ENCODE peak calls at places on chromosomes 3 and 15, in six cellular contexts. One of them, this sample, is unnamed.

GRCh38 chr3:190718691-190719090 is 143.8 kb downstream of the GMNC start:
- DNase-seq in mesenchymal stem cell: peak; percentile 34
- DNase-seq in aorta: no peak
- DNase-seq in RWPE1: peak; percentile 48
- DNase-seq in effector memory CD4-positive, alpha-beta T cell: no peak
- DNase-seq in naive thymus-derived CD4-positive, alpha-beta T cell: no peak
- DNase-seq in this sample: no peak

GRCh38 chr3:156483961-156484787 is 70.7 kb downstream of the SSR3 start:
- DNase-seq in RWPE1: peak; percentile 12
- DNase-seq in naive thymus-derived CD4-positive, alpha-beta T cell: peak; percentile 64
- DNase-seq in aorta: no peak
- DNase-seq in effector memory CD4-positive, alpha-beta T cell: peak; percentile 17
- DNase-seq in mesenchymal stem cell: peak; percentile 81
- DNase-seq in this sample: peak; percentile 64

GRCh38 chr3:197541756-197542539 is 13.8 kb downstream of the BDH1 start:
- DNase-seq in naive thymus-derived CD4-positive, alpha-beta T cell: no peak
- DNase-seq in aorta: no peak
- DNase-seq in effector memory CD4-positive, alpha-beta T cell: no peak
- DNase-seq in RWPE1: peak; percentile 28
- DNase-seq in mesenchymal stem cell: peak; percentile 75
- DNase-seq in this sample: no peak

GRCh38 chr3:131702156-131702555 is 199.4 kb upstream of the MRPL3 start:
- DNase-seq in naive thymus-derived CD4-positive, alpha-beta T cell: no peak
- DNase-seq in effector memory CD4-positive, alpha-beta T cell: no peak
- DNase-seq in RWPE1: no peak
- DNase-seq in aorta: no peak
- DNase-seq in mesenchymal stem cell: no peak
- DNase-seq in this sample: no peak

GRCh38 chr3:136545664-136546266 is 206.4 kb downstream of the STAG1 start:
- DNase-seq in effector memory CD4-positive, alpha-beta T cell: no peak
- DNase-seq in mesenchymal stem cell: peak; percentile 16
- DNase-seq in naive thymus-derived CD4-positive, alpha-beta T cell: no peak
- DNase-seq in RWPE1: no peak
- DNase-seq in aorta: no peak
- DNase-seq in this sample: no peak

GRCh38 chr3:11907667-11908660 is 61.3 kb upstream of the TAMM41 start:
- DNase-seq in naive thymus-derived CD4-positive, alpha-beta T cell: no peak
- DNase-seq in effector memory CD4-positive, alpha-beta T cell: no peak
- DNase-seq in aorta: peak; percentile 44
- DNase-seq in RWPE1: no peak
- DNase-seq in mesenchymal stem cell: no peak
- DNase-seq in this sample: no peak

GRCh38 chr3:134258761-134259347 is 8.2 kb upstream of the RYK start:
- DNase-seq in aorta: no peak
- DNase-seq in mesenchymal stem cell: no peak
- DNase-seq in effector memory CD4-positive, alpha-beta T cell: no peak
- DNase-seq in naive thymus-derived CD4-positive, alpha-beta T cell: no peak
- DNase-seq in RWPE1: no peak
- DNase-seq in this sample: peak; percentile 31

GRCh38 chr3:128067481-128067880 is 15.2 kb downstream of the SEC61A1 start:
- DNase-seq in effector memory CD4-positive, alpha-beta T cell: no peak
- DNase-seq in mesenchymal stem cell: no peak
- DNase-seq in RWPE1: no peak
- DNase-seq in aorta: no peak
- DNase-seq in naive thymus-derived CD4-positive, alpha-beta T cell: no peak
- DNase-seq in this sample: no peak

GRCh38 chr3:155252535-155252934 is 40.9 kb downstream of the STRIT1 start:
- DNase-seq in mesenchymal stem cell: no peak
- DNase-seq in RWPE1: no peak
- DNase-seq in aorta: no peak
- DNase-seq in naive thymus-derived CD4-positive, alpha-beta T cell: no peak
- DNase-seq in effector memory CD4-positive, alpha-beta T cell: no peak
- DNase-seq in this sample: peak; percentile 22

GRCh38 chr3:126572343-126572742 is 13.6 kb upstream of the C3orf22 start:
- DNase-seq in aorta: no peak
- DNase-seq in mesenchymal stem cell: no peak
- DNase-seq in RWPE1: no peak
- DNase-seq in effector memory CD4-positive, alpha-beta T cell: no peak
- DNase-seq in naive thymus-derived CD4-positive, alpha-beta T cell: no peak
- DNase-seq in this sample: no peak

GRCh38 chr3:40920041-40920440 is 279.3 kb upstream of the CTNNB1 start:
- DNase-seq in effector memory CD4-positive, alpha-beta T cell: no peak
- DNase-seq in mesenchymal stem cell: peak; percentile 13
- DNase-seq in aorta: no peak
- DNase-seq in RWPE1: peak; percentile 31
- DNase-seq in naive thymus-derived CD4-positive, alpha-beta T cell: no peak
- DNase-seq in this sample: peak; percentile 29

GRCh38 chr3:146250449-146251382 is at the start of gene PLSCR4:
- DNase-seq in aorta: peak; percentile 94
- DNase-seq in effector memory CD4-positive, alpha-beta T cell: no peak
- DNase-seq in mesenchymal stem cell: peak; percentile 65
- DNase-seq in naive thymus-derived CD4-positive, alpha-beta T cell: no peak
- DNase-seq in RWPE1: peak; percentile 36
- DNase-seq in this sample: no peak

GRCh38 chr3:184332370-184333090 is 4.9 kb upstream of the FAM131A start:
- DNase-seq in mesenchymal stem cell: peak; percentile 89
- DNase-seq in effector memory CD4-positive, alpha-beta T cell: no peak
- DNase-seq in aorta: peak; percentile 65
- DNase-seq in naive thymus-derived CD4-positive, alpha-beta T cell: no peak
- DNase-seq in RWPE1: peak; percentile 85
- DNase-seq in this sample: peak; percentile 80

GRCh38 chr3:67863869-67864268 is 209.5 kb upstream of the SUCLG2 start:
- DNase-seq in RWPE1: no peak
- DNase-seq in mesenchymal stem cell: peak; percentile 18
- DNase-seq in naive thymus-derived CD4-positive, alpha-beta T cell: no peak
- DNase-seq in effector memory CD4-positive, alpha-beta T cell: no peak
- DNase-seq in aorta: no peak
- DNase-seq in this sample: no peak

GRCh38 chr15:33034588-33034987 is 159.9 kb downstream of the FMN1 start:
- DNase-seq in RWPE1: no peak
- DNase-seq in aorta: no peak
- DNase-seq in mesenchymal stem cell: no peak
- DNase-seq in naive thymus-derived CD4-positive, alpha-beta T cell: no peak
- DNase-seq in effector memory CD4-positive, alpha-beta T cell: no peak
- DNase-seq in this sample: no peak

GRCh38 chr15:50256188-50257041 is 9.1 kb downstream of the HDC start:
- DNase-seq in aorta: no peak
- DNase-seq in naive thymus-derived CD4-positive, alpha-beta T cell: no peak
- DNase-seq in effector memory CD4-positive, alpha-beta T cell: no peak
- DNase-seq in mesenchymal stem cell: peak; percentile 65
- DNase-seq in RWPE1: no peak
- DNase-seq in this sample: peak; percentile 40

GRCh38 chr3:138399766-138400165 is 34.6 kb upstream of the ESYT3 start:
- DNase-seq in effector memory CD4-positive, alpha-beta T cell: no peak
- DNase-seq in naive thymus-derived CD4-positive, alpha-beta T cell: no peak
- DNase-seq in RWPE1: no peak
- DNase-seq in mesenchymal stem cell: no peak
- DNase-seq in aorta: no peak
- DNase-seq in this sample: no peak

GRCh38 chr3:194439915-194440550 is 41.0 kb upstream of the GP5 start:
- DNase-seq in mesenchymal stem cell: no peak
- DNase-seq in RWPE1: no peak
- DNase-seq in effector memory CD4-positive, alpha-beta T cell: no peak
- DNase-seq in aorta: no peak
- DNase-seq in naive thymus-derived CD4-positive, alpha-beta T cell: no peak
- DNase-seq in this sample: no peak

GRCh38 chr15:85897818-85898717 is 103.3 kb upstream of the KLHL25 start:
- DNase-seq in aorta: no peak
- DNase-seq in mesenchymal stem cell: no peak
- DNase-seq in effector memory CD4-positive, alpha-beta T cell: no peak
- DNase-seq in naive thymus-derived CD4-positive, alpha-beta T cell: no peak
- DNase-seq in RWPE1: no peak
- DNase-seq in this sample: no peak

GRCh38 chr15:65303687-65304392 is 637 bp upstream of the RNU5B-1 start:
- DNase-seq in RWPE1: peak; percentile 52
- DNase-seq in effector memory CD4-positive, alpha-beta T cell: no peak
- DNase-seq in mesenchymal stem cell: peak; percentile 61
- DNase-seq in aorta: peak; percentile 80
- DNase-seq in naive thymus-derived CD4-positive, alpha-beta T cell: no peak
- DNase-seq in this sample: no peak

GRCh38 chr3:134260984-134261383 is 10.3 kb upstream of the RYK start:
- DNase-seq in naive thymus-derived CD4-positive, alpha-beta T cell: no peak
- DNase-seq in RWPE1: no peak
- DNase-seq in effector memory CD4-positive, alpha-beta T cell: no peak
- DNase-seq in mesenchymal stem cell: no peak
- DNase-seq in aorta: no peak
- DNase-seq in this sample: no peak

GRCh38 chr3:164144824-164145223 is 933.5 kb downstream of the SI start:
- DNase-seq in mesenchymal stem cell: no peak
- DNase-seq in naive thymus-derived CD4-positive, alpha-beta T cell: no peak
- DNase-seq in RWPE1: no peak
- DNase-seq in effector memory CD4-positive, alpha-beta T cell: no peak
- DNase-seq in aorta: no peak
- DNase-seq in this sample: no peak
- H3K27ac ChIP-seq in mesenchymal stem cell: no peak overlapping the region
- H3K27ac ChIP-seq in naive thymus-derived CD4-positive, alpha-beta T cell: no peak overlapping the region
- H3K27ac ChIP-seq in RWPE1: no peak overlapping the region
- H3K27ac ChIP-seq in effector memory CD4-positive, alpha-beta T cell: no peak overlapping the region
- H3K27ac ChIP-seq in aorta: no peak overlapping the region
- H3K27ac ChIP-seq in this sample: no peak overlapping the region

GRCh38 chr3:114417682-114418081 is 123.9 kb downstream of the TIGIT start:
- DNase-seq in effector memory CD4-positive, alpha-beta T cell: no peak
- DNase-seq in naive thymus-derived CD4-positive, alpha-beta T cell: no peak
- DNase-seq in aorta: no peak
- DNase-seq in RWPE1: no peak
- DNase-seq in mesenchymal stem cell: no peak
- DNase-seq in this sample: no peak

GRCh38 chr3:114418107-114418506 is 124.3 kb downstream of the TIGIT start:
- DNase-seq in RWPE1: no peak
- DNase-seq in mesenchymal stem cell: no peak
- DNase-seq in effector memory CD4-positive, alpha-beta T cell: no peak
- DNase-seq in naive thymus-derived CD4-positive, alpha-beta T cell: no peak
- DNase-seq in aorta: no peak
- DNase-seq in this sample: no peak

GRCh38 chr3:114417265-114417664 is 123.4 kb downstream of the TIGIT start:
- DNase-seq in effector memory CD4-positive, alpha-beta T cell: no peak
- DNase-seq in aorta: no peak
- DNase-seq in naive thymus-derived CD4-positive, alpha-beta T cell: no peak
- DNase-seq in RWPE1: no peak
- DNase-seq in mesenchymal stem cell: no peak
- DNase-seq in this sample: no peak

GRCh38 chr3:114420072-114420471 is 126.2 kb downstream of the TIGIT start:
- DNase-seq in RWPE1: no peak
- DNase-seq in naive thymus-derived CD4-positive, alpha-beta T cell: no peak
- DNase-seq in aorta: no peak
- DNase-seq in effector memory CD4-positive, alpha-beta T cell: no peak
- DNase-seq in mesenchymal stem cell: no peak
- DNase-seq in this sample: no peak

DNA sequence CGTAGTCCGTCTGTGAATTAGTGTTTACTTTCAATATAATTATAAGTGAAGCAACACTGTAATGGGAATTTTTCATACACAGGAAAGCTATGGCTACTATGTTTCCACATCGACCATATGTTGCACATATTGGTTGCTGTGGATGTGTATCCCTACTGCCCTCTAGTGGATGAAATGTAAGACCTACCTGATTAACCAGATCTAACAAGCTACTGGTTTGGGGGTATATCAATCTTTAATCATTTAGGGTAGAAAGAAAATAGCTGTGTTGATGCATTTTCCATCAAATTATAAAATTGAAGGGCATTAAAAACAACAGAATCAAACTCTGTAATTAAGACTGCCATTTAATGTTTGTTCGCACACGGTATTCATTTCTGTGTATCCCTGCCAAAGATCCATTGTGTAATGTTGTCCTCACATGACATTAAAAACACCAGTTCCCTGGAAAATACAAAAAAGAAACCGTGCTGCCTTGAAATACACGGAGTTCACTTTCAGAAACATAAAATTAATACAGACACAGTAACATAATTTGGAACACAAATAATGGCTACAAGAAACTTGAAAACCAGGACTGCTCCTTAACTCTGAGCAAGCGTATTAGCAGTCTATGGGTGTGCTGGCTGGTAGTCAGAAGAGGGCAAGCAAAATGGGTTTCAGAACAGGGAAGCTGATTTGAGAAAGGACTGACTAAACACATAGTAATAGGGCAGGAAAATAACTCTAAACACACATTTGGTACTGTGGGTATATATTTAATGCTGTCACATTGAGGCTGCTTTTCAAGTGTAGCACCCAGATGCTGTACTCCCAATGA is 125.1 kb downstream of the TIGIT start:
- DNase-seq in effector memory CD4-positive, alpha-beta T cell: peak; percentile 4
- DNase-seq in RWPE1: peak; percentile 50
- DNase-seq in aorta: no peak
- DNase-seq in naive thymus-derived CD4-positive, alpha-beta T cell: peak; percentile 66
- DNase-seq in mesenchymal stem cell: peak; percentile 85
- DNase-seq in this sample: no peak
- H3K27ac ChIP-seq in effector memory CD4-positive, alpha-beta T cell: no peak overlapping the region
- H3K27ac ChIP-seq in RWPE1: no peak overlapping the region
- H3K27ac ChIP-seq in aorta: no peak overlapping the region
- H3K27ac ChIP-seq in naive thymus-derived CD4-positive, alpha-beta T cell: no peak overlapping the region
- H3K27ac ChIP-seq in mesenchymal stem cell: no peak overlapping the region
- H3K27ac ChIP-seq in this sample: no peak overlapping the region

GRCh38 chr15:30985081-30985531 is 6.3 kb downstream of the MTMR10 start:
- DNase-seq in RWPE1: no peak
- DNase-seq in mesenchymal stem cell: no peak
- DNase-seq in effector memory CD4-positive, alpha-beta T cell: no peak
- DNase-seq in aorta: no peak
- DNase-seq in naive thymus-derived CD4-positive, alpha-beta T cell: no peak
- DNase-seq in this sample: no peak
- H3K27ac ChIP-seq in RWPE1: no peak overlapping the region
- H3K27ac ChIP-seq in mesenchymal stem cell: peak overlapping the region; percentile 56
- H3K27ac ChIP-seq in effector memory CD4-positive, alpha-beta T cell: no peak overlapping the region
- H3K27ac ChIP-seq in aorta: no peak overlapping the region
- H3K27ac ChIP-seq in naive thymus-derived CD4-positive, alpha-beta T cell: no peak overlapping the region
- H3K27ac ChIP-seq in this sample: no peak overlapping the region

GRCh38 chr3:46812237-46812791 is 50.9 kb downstream of the MYL3 start:
- DNase-seq in RWPE1: peak; percentile 68
- DNase-seq in naive thymus-derived CD4-positive, alpha-beta T cell: peak; percentile 45
- DNase-seq in mesenchymal stem cell: peak; percentile 48
- DNase-seq in aorta: peak; percentile 92
- DNase-seq in effector memory CD4-positive, alpha-beta T cell: peak; percentile 51
- DNase-seq in this sample: no peak
- H3K27ac ChIP-seq in RWPE1: no peak overlapping the region
- H3K27ac ChIP-seq in naive thymus-derived CD4-positive, alpha-beta T cell: no peak overlapping the region
- H3K27ac ChIP-seq in mesenchymal stem cell: no peak overlapping the region
- H3K27ac ChIP-seq in aorta: no peak overlapping the region
- H3K27ac ChIP-seq in effector memory CD4-positive, alpha-beta T cell: no peak overlapping the region
- H3K27ac ChIP-seq in this sample: no peak overlapping the region